ENCODE peak calls at places on chromosomes 7 and 10, in four cellular contexts. One of them, this sample, is unnamed.

GRCh38 chr10:109898666-109899577 is 24.4 kb downstream of the XPNPEP1 start:
- DNase-seq in HepG2: no peak
- DNase-seq in WTC11: no peak
- DNase-seq in GM12878: no peak
- DNase-seq in this sample: no peak

GRCh38 chr10:130021373-130021950 is 57.4 kb upstream of the EBF3 start:
- DNase-seq in GM12878: no peak
- DNase-seq in WTC11: no peak
- DNase-seq in HepG2: no peak
- DNase-seq in this sample: no peak

GRCh38 chr10:17923728-17924127 is 28.0 kb upstream of the SLC39A12 start:
- DNase-seq in HepG2: no peak
- DNase-seq in WTC11: no peak
- DNase-seq in GM12878: no peak
- DNase-seq in this sample: no peak

GRCh38 chr7:4747746-4748145 is 27.7 kb upstream of the AP5Z1 start:
- DNase-seq in HepG2: no peak
- DNase-seq in GM12878: no peak
- DNase-seq in WTC11: no peak
- DNase-seq in this sample: no peak

GRCh38 chr7:46165281-46165680 is 244.2 kb upstream of the IGFBP3 start:
- DNase-seq in WTC11: no peak
- DNase-seq in HepG2: no peak
- DNase-seq in GM12878: no peak
- DNase-seq in this sample: no peak

GRCh38 chr10:110609592-110609991 is 34.5 kb upstream of the RBM20 start:
- DNase-seq in WTC11: no peak
- DNase-seq in GM12878: no peak
- DNase-seq in HepG2: no peak
- DNase-seq in this sample: no peak

GRCh38 chr7:55084307-55084706 is 65.5 kb downstream of the EGFR start:
- DNase-seq in GM12878: no peak
- DNase-seq in HepG2: no peak
- DNase-seq in WTC11: no peak
- DNase-seq in this sample: no peak

GRCh38 chr7:7354674-7355073 is 172.3 kb downstream of the C1GALT1 start:
- DNase-seq in GM12878: no peak
- DNase-seq in HepG2: no peak
- DNase-seq in WTC11: no peak
- DNase-seq in this sample: no peak

GRCh38 chr7:69129524-69129923 is 468.8 kb upstream of the AUTS2 start:
- DNase-seq in HepG2: no peak
- DNase-seq in WTC11: no peak
- DNase-seq in GM12878: no peak
- DNase-seq in this sample: no peak

GRCh38 chr10:34628174-34628802 is 186.8 kb downstream of the PARD3 start:
- DNase-seq in GM12878: no peak
- DNase-seq in WTC11: no peak
- DNase-seq in HepG2: peak
- DNase-seq in this sample: peak

GRCh38 chr10:32155075-32155516 is 98.9 kb upstream of the KIF5B start:
- DNase-seq in HepG2: no peak
- DNase-seq in GM12878: no peak
- DNase-seq in WTC11: no peak
- DNase-seq in this sample: no peak

GRCh38 chr10:48671914-48672595 is 12.6 kb upstream of the WDFY4 start:
- DNase-seq in GM12878: peak
- DNase-seq in WTC11: no peak
- DNase-seq in HepG2: no peak
- DNase-seq in this sample: no peak

GRCh38 chr7:99440195-99440594 is 1.5 kb downstream of the CPSF4 start:
- DNase-seq in GM12878: no peak
- DNase-seq in WTC11: no peak
- DNase-seq in HepG2: no peak
- DNase-seq in this sample: no peak

GRCh38 chr7:18116661-18117060 is 89.0 kb upstream of the PRPS1L1 start:
- DNase-seq in GM12878: no peak
- DNase-seq in WTC11: no peak
- DNase-seq in HepG2: no peak
- DNase-seq in this sample: no peak

GRCh38 chr7:151756076-151756731 is 120.7 kb downstream of the PRKAG2 start:
- DNase-seq in GM12878: no peak
- DNase-seq in HepG2: no peak
- DNase-seq in WTC11: no peak
- DNase-seq in this sample: no peak

DNA sequence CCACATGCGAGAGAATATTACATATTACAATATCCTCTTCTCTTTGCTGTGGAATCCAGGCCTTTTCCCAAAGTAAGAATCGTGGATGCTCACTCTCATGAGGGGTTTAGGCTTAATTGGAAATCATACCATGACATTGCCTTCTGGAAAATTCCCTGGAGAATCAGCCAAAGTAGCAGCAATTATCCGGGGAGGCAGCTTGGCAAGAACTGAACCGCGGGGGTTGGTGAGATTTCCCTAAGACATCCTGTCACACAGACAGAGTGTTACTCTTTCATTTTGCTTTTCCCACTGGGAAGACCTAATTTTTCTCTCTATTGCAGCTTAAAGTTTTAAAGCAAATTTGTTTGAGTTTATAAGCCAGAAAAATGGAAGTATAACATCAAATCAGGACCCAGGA is 463.6 kb upstream of the DPP6 start:
- DNase-seq in HepG2: no peak
- DNase-seq in GM12878: no peak
- DNase-seq in WTC11: no peak
- DNase-seq in this sample: no peak
- TF ChIP-seq NR2C2 in HepG2: no peak
- TF ChIP-seq NR2C2 in GM12878: no peak
- TF ChIP-seq NR2C2 in WTC11: no peak
- TF ChIP-seq NR2C2 in this sample: no peak

GRCh38 chr10:26269754-26270153 is 53.2 kb downstream of the GAD2 start:
- DNase-seq in WTC11: no peak
- DNase-seq in HepG2: peak
- DNase-seq in GM12878: no peak
- DNase-seq in this sample: no peak
- TF ChIP-seq NR2C2 in WTC11: no peak
- TF ChIP-seq NR2C2 in HepG2: no peak
- TF ChIP-seq NR2C2 in GM12878: no peak
- TF ChIP-seq NR2C2 in this sample: no peak

DNA sequence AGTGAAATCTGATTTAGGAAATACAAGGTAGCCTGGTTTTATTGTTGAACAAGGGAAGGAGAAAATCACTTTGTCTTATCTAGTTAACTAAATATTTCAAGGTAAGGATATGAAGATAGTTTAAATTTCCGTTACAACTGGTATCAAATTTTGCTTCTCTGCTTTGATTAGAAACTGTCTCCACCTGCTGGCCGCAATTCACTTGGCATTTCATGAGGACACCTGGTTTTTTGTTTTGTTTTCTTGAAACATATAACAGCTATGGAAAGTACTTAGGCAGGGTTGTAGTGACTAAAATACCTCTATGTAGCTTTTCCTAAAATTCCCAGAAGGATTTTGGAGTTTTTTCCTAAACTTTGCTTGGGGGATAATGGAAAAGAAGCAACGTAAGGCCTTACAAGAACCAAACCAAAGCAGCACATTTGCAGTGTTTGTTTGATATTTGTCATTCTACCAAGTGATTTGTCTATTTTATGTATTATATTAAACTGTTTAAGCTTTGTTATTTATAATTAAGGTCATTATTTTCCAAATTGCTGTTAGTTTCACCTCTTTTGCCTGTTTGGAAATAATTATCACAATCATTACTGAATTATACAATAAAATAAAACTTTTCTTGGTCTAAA is 73.6 kb downstream of the AHCYL2 start:
- DNase-seq in GM12878: no peak
- DNase-seq in HepG2: peak
- DNase-seq in WTC11: peak
- DNase-seq in this sample: peak
- TF ChIP-seq NR2C2 in GM12878: no peak
- TF ChIP-seq NR2C2 in HepG2: no peak
- TF ChIP-seq NR2C2 in WTC11: no peak
- TF ChIP-seq NR2C2 in this sample: no peak

DNA sequence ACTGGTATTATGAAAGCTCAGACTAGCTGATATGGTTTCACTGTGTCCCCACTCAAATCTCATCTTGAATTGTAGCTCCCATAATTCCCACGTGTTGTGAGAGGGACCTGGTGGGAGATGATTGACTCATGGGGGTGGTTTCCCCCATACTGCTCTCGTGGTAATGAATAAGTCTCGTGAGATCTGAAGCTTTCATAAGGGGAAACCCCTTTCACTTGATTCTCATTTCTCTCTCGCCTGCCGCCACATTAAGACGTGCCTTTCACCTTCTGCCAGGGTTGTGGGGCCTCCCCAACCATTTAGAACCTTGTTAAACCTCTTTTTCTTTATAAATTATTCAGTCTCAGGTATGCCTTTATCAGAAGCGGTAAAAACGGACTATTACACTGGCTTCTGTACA is 40.3 kb downstream of the COL13A1 start:
- DNase-seq in GM12878: no peak
- DNase-seq in WTC11: no peak
- DNase-seq in HepG2: no peak
- DNase-seq in this sample: no peak
- TF ChIP-seq NR2C2 in GM12878: no peak
- TF ChIP-seq NR2C2 in WTC11: no peak
- TF ChIP-seq NR2C2 in HepG2: no peak
- TF ChIP-seq NR2C2 in this sample: no peak

GRCh38 chr10:97726636-97727178 is 10.2 kb upstream of the ZFYVE27 start:
- DNase-seq in HepG2: peak
- DNase-seq in GM12878: no peak
- DNase-seq in WTC11: peak
- DNase-seq in this sample: peak
- TF ChIP-seq NR2C2 in HepG2: peak
- TF ChIP-seq NR2C2 in GM12878: no peak
- TF ChIP-seq NR2C2 in WTC11: no peak
- TF ChIP-seq NR2C2 in this sample: peak

DNA sequence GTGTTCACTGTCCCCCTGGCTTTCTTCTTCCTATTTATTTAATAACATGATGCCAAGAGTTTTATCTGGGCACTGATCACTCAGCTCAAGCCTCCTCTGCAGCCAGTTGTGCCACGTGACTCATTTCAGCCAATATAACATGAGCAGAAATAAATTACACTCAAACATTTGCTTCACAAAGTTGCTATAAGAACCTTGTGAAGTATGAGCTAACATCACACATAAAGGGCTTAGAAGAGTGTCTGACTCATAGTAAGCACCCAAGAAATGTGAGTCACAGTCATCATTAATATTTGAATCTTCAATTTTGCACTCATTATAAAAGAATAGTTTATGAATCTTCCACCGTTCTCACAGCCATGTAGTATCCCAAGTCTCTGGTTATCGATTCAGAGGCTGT is 414.6 kb upstream of the NPVF start:
- DNase-seq in GM12878: no peak
- DNase-seq in HepG2: no peak
- DNase-seq in WTC11: no peak
- DNase-seq in this sample: no peak
- TF ChIP-seq NR2C2 in GM12878: no peak
- TF ChIP-seq NR2C2 in HepG2: no peak
- TF ChIP-seq NR2C2 in WTC11: no peak
- TF ChIP-seq NR2C2 in this sample: no peak